ENCODE peak calls at places on chromosomes 5 and 9, in ten cellular contexts. E is H9; P is left kidney; B is activated CD8-positive, alpha-beta memory T cell treated with anti-CD3 and anti-CD28 coated beads for 24 hours; U is CD8-positive, alpha-beta T cell; R is NCI-H82; H is neural progenitor cell; Y is occipital lobe; A is fibroblast of the aortic adventitia; T is fibroblast of the conjunctiva. C is an unnamed sample.

GRCh38 chr5:612498-613424 is 621 bp downstream of the CEP72 start:
- DNase-seq in E (no peak), P (peak; percentile 36), B (peak; percentile 47), U (peak; percentile 15), R (peak; percentile 30), H (peak; percentile 52), Y (no peak), A (peak; percentile 4), T (no peak), C (peak; percentile 37)

GRCh38 chr5:132468665-132469379 is 21.8 kb downstream of the IRF1 start:
- DNase-seq in E (no peak), P (no peak), B (peak; percentile 37), U (no peak), R (no peak), H (no peak), Y (no peak), A (no peak), T (no peak), C (no peak)

GRCh38 chr9:22084336-22085035 is 75.4 kb upstream of the CDKN2B start:
- DNase-seq in E (no peak), P (no peak), B (no peak), U (no peak), R (peak; percentile 25), H (no peak), Y (no peak), A (peak; percentile 97), T (peak; percentile 61), C (peak; percentile 70)

GRCh38 chr5:102796481-102796880 is 41.4 kb downstream of the PAM start:
- DNase-seq in E (no peak), P (no peak), B (no peak), U (no peak), R (no peak), H (no peak), Y (no peak), A (no peak), T (no peak), C (no peak)

GRCh38 chr9:114805670-114806551 is at the start of gene TNFSF15:
- DNase-seq in E (peak; percentile 74), P (peak; percentile 87), B (no peak), U (no peak), R (no peak), H (peak; percentile 18), Y (no peak), A (no peak), T (no peak), C (peak; percentile 62)

GRCh38 chr5:135999396-136000139 is 29.2 kb upstream of the TGFBI start:
- DNase-seq in E (no peak), P (peak; percentile 82), B (no peak), U (no peak), R (no peak), H (no peak), Y (no peak), A (peak; percentile 69), T (peak; percentile 76), C (peak; percentile 37)

GRCh38 chr9:37926737-37927590 is 23.0 kb upstream of the SLC25A51 start:
- DNase-seq in E (no peak), P (peak; percentile 54), B (no peak), U (no peak), R (peak; percentile 27), H (no peak), Y (no peak), A (no peak), T (no peak), C (no peak)

GRCh38 chr9:35042891-35043545 is 29.4 kb downstream of the VCP start:
- DNase-seq in E (no peak), P (no peak), B (no peak), U (no peak), R (no peak), H (no peak), Y (no peak), A (no peak), T (no peak), C (no peak)

GRCh38 chr5:179287071-179287470 is 58.2 kb downstream of the ADAMTS2 start:
- DNase-seq in E (no peak), P (no peak), B (no peak), U (no peak), R (no peak), H (no peak), Y (no peak), A (no peak), T (no peak), C (no peak)

GRCh38 chr5:1649554-1649953 is 125.8 kb upstream of the LPCAT1 start:
- DNase-seq in E (no peak), P (no peak), B (no peak), U (no peak), R (no peak), H (no peak), Y (no peak), A (no peak), T (no peak), C (no peak)

GRCh38 chr5:166768536-166768935 is 1522.9 kb upstream of the WWC1 start:
- DNase-seq in E (no peak), P (no peak), B (no peak), U (no peak), R (no peak), H (no peak), Y (no peak), A (no peak), T (no peak), C (no peak)

GRCh38 chr9:88589656-88590055 is 54.7 kb downstream of the NXNL2 start:
- DNase-seq in E (no peak), P (no peak), B (no peak), U (no peak), R (no peak), H (no peak), Y (no peak), A (no peak), T (no peak), C (no peak)

GRCh38 chr5:24633705-24634325 is 11.0 kb downstream of the CDH10 start:
- DNase-seq in E (no peak), P (peak; percentile 72), B (no peak), U (no peak), R (peak; percentile 66), H (peak; percentile 59), Y (no peak), A (peak; percentile 38), T (peak; percentile 23), C (peak; percentile 25)

GRCh38 chr5:126052120-126052519 is 371.1 kb upstream of the GRAMD2B start:
- DNase-seq in E (no peak), P (no peak), B (no peak), U (no peak), R (no peak), H (no peak), Y (no peak), A (no peak), T (no peak), C (no peak)

GRCh38 chr5:144598451-144599068 is 427.9 kb downstream of the KCTD16 start:
- DNase-seq in E (peak; percentile 39), P (peak; percentile 76), B (no peak), U (no peak), R (peak; percentile 48), H (peak; percentile 2), Y (peak; percentile 52), A (no peak), T (no peak), C (peak; percentile 64)

GRCh38 chr9:134682651-134683364 is 41.2 kb downstream of the COL5A1 start:
- DNase-seq in E (no peak), P (peak; percentile 46), B (no peak), U (no peak), R (no peak), H (no peak), Y (no peak), A (no peak), T (no peak), C (no peak)

GRCh38 chr5:6713274-6714181 is at the start of gene TENT4A:
- DNase-seq in E (no peak), P (peak; percentile 50), B (no peak), U (peak; percentile 21), R (peak; percentile 33), H (no peak), Y (no peak), A (no peak), T (no peak), C (no peak)

C was measured in mesendoderm.